ENCODE peak calls at places on chromosome 12, in four cellular contexts. N, P, T and J are unnamed samples.

GRCh38 chr12:93369505-93369904 is 8.2 kb upstream of the NUDT4 start:
- DNase-seq in N (no peak), P (no peak), T (no peak), J (no peak)

GRCh38 chr12:9760699-9761406 is at the start of gene CD69:
- DNase-seq in N (no peak), P (no peak), T (no peak), J (no peak)

GRCh38 chr12:68310370-68310769 is 21.8 kb downstream of the MDM1 start:
- DNase-seq in N (peak), P (peak), T (no peak), J (peak)

GRCh38 chr12:74418573-74418972 is 119.1 kb upstream of the ATXN7L3B start:
- DNase-seq in N (no peak), P (no peak), T (no peak), J (no peak)

GRCh38 chr12:131494741-131495524 is 216.0 kb upstream of the SFSWAP start:
- DNase-seq in N (no peak), P (no peak), T (no peak), J (no peak)

GRCh38 chr12:96431067-96431466 is 30.8 kb upstream of the CDK17 start:
- DNase-seq in N (no peak), P (no peak), T (no peak), J (no peak)

GRCh38 chr12:25323774-25324086 is 73.0 kb upstream of the KRAS start:
- DNase-seq in N (no peak), P (no peak), T (no peak), J (no peak)

GRCh38 chr12:120060196-120060595 is 56.4 kb downstream of the RAB35 start:
- DNase-seq in N (no peak), P (no peak), T (no peak), J (no peak)

GRCh38 chr12:96478011-96478410 is 11.4 kb upstream of the CFAP54 start:
- DNase-seq in N (no peak), P (no peak), T (no peak), J (no peak)

GRCh38 chr12:54853933-54854538 is at the start of gene MUCL1:
- DNase-seq in N (peak), P (peak), T (peak), J (peak)

GRCh38 chr12:14157129-14157747 is 175.8 kb upstream of the GRIN2B start:
- DNase-seq in N (no peak), P (no peak), T (no peak), J (no peak)

GRCh38 chr12:1207276-1207675 is 216.3 kb downstream of the ERC1 start:
- DNase-seq in N (no peak), P (no peak), T (no peak), J (no peak)